ENCODE peak calls at places on chromosomes 12 and 14, in eight cellular contexts. Q, U, F, K, I, M, S and X are unnamed samples.

GRCh38 chr12:31120392-31121008 is 46.8 kb downstream of the DDX11 start:
- DNase-seq in K (no peak), F (no peak), Q (no peak), S (no peak), I (no peak), M (no peak), U (no peak), X (no peak)

GRCh38 chr14:95649230-95649629 is 37.0 kb upstream of the TCL1B start:
- DNase-seq in M (no peak), S (no peak), Q (no peak), U (no peak), I (no peak), F (no peak), K (peak), X (no peak)

GRCh38 chr14:93525691-93526451 is 95.1 kb downstream of the UNC79 start:
- DNase-seq in K (no peak), M (no peak), U (no peak), I (no peak), S (no peak), F (no peak), Q (no peak), X (no peak)

GRCh38 chr12:113449839-113450238 is 21.8 kb downstream of the LHX5 start:
- DNase-seq in I (no peak), S (no peak), F (no peak), Q (no peak), U (no peak), K (no peak), M (no peak), X (no peak)

GRCh38 chr14:90675399-90675798 is 140.8 kb downstream of the TTC7B start:
- DNase-seq in U (no peak), M (no peak), I (no peak), K (no peak), Q (no peak), S (no peak), F (no peak), X (no peak)

GRCh38 chr14:55838529-55839052 is 258.6 kb downstream of the KTN1 start:
- DNase-seq in Q (no peak), S (no peak), F (no peak), U (no peak), K (no peak), I (no peak), M (no peak), X (no peak)

GRCh38 chr12:102394200-102394599 is 86.2 kb downstream of the IGF1 start:
- DNase-seq in I (no peak), U (no peak), S (no peak), Q (no peak), K (peak), F (no peak), M (no peak), X (no peak)

GRCh38 chr12:49201595-49202295 is 12.9 kb upstream of the TUBA1A start:
- DNase-seq in U (peak), K (peak), I (no peak), M (no peak), S (peak), F (peak), Q (no peak), X (peak)

GRCh38 chr14:51341338-51341737 is 101.3 kb downstream of the TMX1 start:
- DNase-seq in S (no peak), M (no peak), I (no peak), Q (no peak), K (no peak), F (no peak), U (no peak), X (no peak)

GRCh38 chr12:31325524-31325875 is 450 bp downstream of the SINHCAF start:
- DNase-seq in S (peak), K (no peak), F (no peak), U (no peak), Q (no peak), I (peak), M (no peak), X (no peak)

GRCh38 chr12:72269491-72269890 is 2.7 kb upstream of the TRHDE start:
- DNase-seq in F (no peak), K (no peak), S (no peak), I (no peak), Q (no peak), U (no peak), M (no peak), X (no peak)

GRCh38 chr12:96048392-96048969 is 13.1 kb upstream of the LTA4H start:
- DNase-seq in Q (no peak), U (no peak), I (no peak), S (no peak), F (no peak), K (peak), M (no peak), X (no peak)

GRCh38 chr12:34598851-34599529 is 576.7 kb downstream of the ALG10 start:
- DNase-seq in I (no peak), U (no peak), M (no peak), S (no peak), Q (no peak), K (no peak), F (no peak), X (no peak)